ENCODE peak calls at places on chromosomes 6 and 20, in eight cellular contexts. I is stomach, W is kidney, Z is colonic mucosa, J is Peyer's patch, T is cardiac muscle cell, R is psoas muscle, N is H9. F is an unnamed sample. For H3K9me3, the result is how much of the 10 kb centered on the place peaks cover.

GRCh38 chr6:43325876-43326275 is 17.2 kb upstream of the CRIP3 start:
- DNase-seq in I (no peak), J (no peak), R (no peak), Z (no peak), T (no peak), N (no peak), W (no peak), F (no peak)

GRCh38 chr6:145491126-145491525 is 244.2 kb downstream of the EPM2A start:
- DNase-seq in N (peak), R (no peak), J (no peak), Z (no peak), T (no peak), I (no peak), W (peak), F (no peak)

GRCh38 chr20:5168582-5169396 is 42.0 kb downstream of the CDS2 start:
- DNase-seq in N (peak), I (no peak), J (peak), W (peak), Z (no peak), T (no peak), R (no peak), F (no peak)

GRCh38 chr6:27847706-27848105 is 64.5 kb downstream of the OR2B2 start:
- DNase-seq in R (no peak), N (no peak), J (no peak), I (no peak), T (no peak), Z (no peak), W (no peak), F (no peak)

GRCh38 chr6:11161031-11161966 is 49.8 kb upstream of the ERVFRD-1 start:
- DNase-seq in N (no peak), W (no peak), R (no peak), J (no peak), Z (no peak), I (no peak), T (no peak), F (no peak)

GRCh38 chr6:113598786-113599185 is 258.4 kb upstream of the MARCKS start:
- DNase-seq in W (no peak), Z (no peak), N (no peak), J (no peak), I (no peak), T (no peak), R (no peak), F (no peak)

GRCh38 chr6:52929321-52930164 is 20.0 kb upstream of the GSTA3 start:
- DNase-seq in Z (no peak), J (no peak), T (no peak), I (peak), R (no peak), N (no peak), W (no peak), F (peak)

GRCh38 chr6:121504227-121504626 is 68.8 kb downstream of the GJA1 start:
- DNase-seq in J (no peak), T (no peak), W (no peak), Z (no peak), I (no peak), N (no peak), R (no peak), F (no peak)

DNA sequence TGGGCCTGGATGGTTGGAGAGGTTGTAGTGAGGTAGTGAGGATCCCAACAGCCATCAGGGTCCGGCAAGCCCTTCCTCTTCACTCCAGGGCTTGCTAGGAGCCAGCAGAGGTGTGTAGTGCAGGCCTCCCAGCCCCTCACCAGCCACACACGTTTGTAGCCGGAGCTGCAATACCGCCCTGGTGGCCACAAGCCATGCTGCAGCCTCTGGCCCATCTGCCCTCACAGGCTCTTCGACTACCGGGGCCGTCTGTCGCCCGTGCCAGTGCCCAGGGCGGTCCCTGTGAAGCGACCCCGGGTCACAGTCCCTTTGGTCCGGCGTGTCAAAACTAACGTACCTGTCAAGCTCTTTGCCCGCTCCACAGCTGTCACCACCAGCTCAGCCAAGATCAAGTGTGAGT is 36.4 kb downstream of the EIF2S2 start:
- DNase-seq in I (no peak), J (no peak), R (no peak), W (no peak), N (peak), Z (no peak), T (no peak), F (no peak)
- TF ChIP-seq CTCF in I (no peak), J (no peak), R (no peak), W (no peak), N (peak), Z (no peak), T (peak), F (no peak)

DNA sequence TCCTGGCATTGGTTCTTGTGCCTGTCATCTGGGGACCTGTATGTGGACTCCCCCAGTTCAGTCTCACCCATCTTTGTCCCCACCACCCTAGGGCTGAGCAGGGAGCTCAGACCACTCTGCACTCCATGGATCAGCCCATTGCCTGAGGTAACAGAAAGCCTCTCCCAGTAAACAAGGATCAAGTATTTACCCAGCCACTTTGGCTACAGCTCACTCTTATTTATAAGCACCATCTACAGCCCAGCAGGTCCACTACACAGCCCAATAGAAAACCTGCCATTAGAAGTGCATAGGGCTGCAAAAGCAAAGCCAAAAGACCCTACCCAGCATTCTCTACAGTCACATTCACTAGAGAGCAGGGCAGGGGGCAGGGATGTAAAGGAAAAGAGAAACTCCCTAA is 335.0 kb upstream of the SYNCRIP start:
- DNase-seq in J (no peak), T (no peak), W (no peak), N (no peak), I (no peak), Z (no peak), R (no peak), F (no peak)
- H3K9me3 ChIP-seq in J (under half), T (under half), W (under half), N (under half), I (under half), Z (under half), R (under half), F (under half)

DNA sequence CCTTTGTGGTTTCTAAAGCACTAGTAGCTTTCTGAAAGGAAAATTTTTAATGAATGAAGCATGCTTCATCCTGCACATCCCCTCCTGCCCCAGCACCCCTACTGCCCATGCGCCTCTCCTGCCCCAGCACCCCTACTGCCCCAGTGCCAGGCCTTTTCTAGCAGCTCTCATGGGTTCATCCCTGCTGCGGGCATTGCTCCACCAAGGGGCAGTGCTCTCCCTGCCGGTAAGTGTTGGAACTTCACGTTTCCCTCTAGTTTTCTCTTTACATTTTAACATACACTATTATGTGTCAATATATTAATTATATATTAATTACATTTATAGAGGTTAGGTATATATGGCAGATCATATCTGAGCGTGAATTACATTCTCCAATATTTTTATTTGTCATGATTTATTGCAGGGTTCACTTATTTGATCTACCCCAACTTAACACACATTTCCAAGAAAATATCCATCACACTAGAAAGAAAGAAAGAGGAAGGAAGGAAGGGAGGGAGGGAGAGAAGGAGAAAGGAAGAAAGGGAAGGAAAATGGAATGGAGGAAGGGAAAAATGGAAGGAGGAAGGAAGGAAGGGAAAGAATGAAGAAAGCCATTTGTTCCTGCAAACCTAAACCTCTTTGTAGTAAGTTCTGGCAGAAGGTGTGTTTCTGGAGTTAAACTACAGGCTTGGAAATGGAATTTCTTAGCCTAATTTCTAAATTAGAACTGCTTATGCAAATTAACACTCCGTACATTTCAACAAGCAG is 46.8 kb downstream of the CEP43 start:
- DNase-seq in J (no peak), N (no peak), W (no peak), I (no peak), T (no peak), Z (no peak), R (no peak), F (no peak)
- TF ChIP-seq CTCF in J (no peak), N (peak), W (no peak), I (no peak), T (peak), Z (no peak), R (no peak), F (peak)

GRCh38 chr6:170178266-170178560 is 112.7 kb downstream of the DLL1 start:
- DNase-seq in J (no peak), W (no peak), I (no peak), T (no peak), R (no peak), Z (no peak), N (peak), F (no peak)

GRCh38 chr6:170177383-170178265 is 113.3 kb downstream of the DLL1 start:
- DNase-seq in W (peak), N (peak), R (no peak), I (peak), Z (peak), T (no peak), J (no peak), F (no peak)

GRCh38 chr6:170174771-170175643 is 115.9 kb downstream of the DLL1 start:
- DNase-seq in W (peak), I (no peak), T (no peak), R (peak), N (peak), Z (peak), J (no peak), F (peak)

GRCh38 chr6:170175644-170176620 is 114.9 kb downstream of the DLL1 start:
- DNase-seq in Z (peak), J (no peak), T (no peak), N (peak), R (no peak), I (no peak), W (peak), F (peak)

GRCh38 chr6:170176621-170177382 is 114.1 kb downstream of the DLL1 start:
- DNase-seq in W (peak), T (no peak), R (no peak), J (no peak), N (no peak), I (no peak), Z (peak), F (peak)
- H3K9me3 ChIP-seq in W (under half), T (under half), R (under half), J (under half), N (under half), I (under half), Z (under half), F (under half)

GRCh38 chr6:89952696-89953095 is 58.4 kb downstream of the GJA10 start:
- DNase-seq in W (no peak), J (peak), Z (no peak), I (no peak), R (no peak), T (no peak), N (no peak), F (no peak)

GRCh38 chr6:89950446-89950845 is 56.2 kb downstream of the GJA10 start:
- DNase-seq in Z (no peak), T (no peak), I (no peak), R (no peak), N (no peak), W (no peak), J (no peak), F (no peak)

GRCh38 chr6:89952361-89952680 is 58.1 kb downstream of the GJA10 start:
- DNase-seq in W (no peak), J (no peak), I (no peak), N (no peak), T (no peak), Z (no peak), R (no peak), F (no peak)

GRCh38 chr6:89950879-89951391 is 56.7 kb downstream of the GJA10 start:
- DNase-seq in J (no peak), T (no peak), N (no peak), W (no peak), R (no peak), I (no peak), Z (no peak), F (no peak)

DNA sequence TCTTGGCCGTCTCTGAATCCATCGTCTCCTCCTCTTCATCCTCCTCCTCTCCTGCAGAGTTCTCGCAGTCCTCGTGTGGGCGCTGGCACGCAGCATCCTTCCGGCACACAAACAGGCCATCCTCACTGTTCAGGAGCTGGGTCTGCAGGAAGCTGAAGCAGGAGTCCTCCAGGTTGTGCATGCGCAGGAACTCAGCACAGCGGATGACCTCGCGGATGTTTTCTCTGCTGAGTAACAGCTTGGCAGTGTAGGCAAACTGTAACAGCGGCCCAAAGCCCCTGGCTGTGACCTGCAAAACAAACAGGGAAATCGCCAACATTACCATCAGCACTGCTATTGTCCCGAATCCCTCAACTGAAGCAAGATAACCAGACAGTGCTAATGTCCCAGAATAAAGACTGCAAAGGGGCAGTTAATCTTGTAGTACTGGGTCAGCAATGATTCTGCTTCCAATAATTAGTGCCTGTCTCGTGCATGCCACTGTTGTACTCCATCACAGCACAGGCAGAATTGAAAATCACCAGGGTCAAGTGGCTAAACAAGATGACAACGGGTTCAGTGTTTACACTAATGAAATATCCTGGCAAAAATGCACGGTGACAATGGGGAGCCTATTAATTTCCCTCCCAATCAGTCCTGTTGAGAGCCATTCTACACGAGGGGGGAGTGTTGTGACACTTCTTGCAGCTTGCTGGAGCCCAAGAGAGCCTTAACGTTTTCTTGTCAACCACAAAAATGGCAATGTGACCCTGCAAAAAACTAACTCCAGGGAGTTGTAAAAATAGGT is 57.5 kb downstream of the GJA10 start:
- DNase-seq in Z (no peak), I (no peak), J (no peak), N (peak), T (no peak), R (no peak), W (no peak), F (no peak)
- TF ChIP-seq CTCF in Z (no peak), I (no peak), J (no peak), N (peak), T (no peak), R (no peak), W (no peak), F (no peak)

GRCh38 chr6:125745281-125746018 is 4.0 kb upstream of the HEY2 start:
- DNase-seq in T (peak), I (no peak), N (peak), R (peak), W (no peak), Z (no peak), J (no peak), F (peak)
- H3K9me3 ChIP-seq in T (under half), I (under half), N (under half), R (under half), W (under half), Z (under half), J (under half), F (under half)

F was measured in right lobe of liver.